ENCODE peak calls at places on chromosomes 5 and 9, in seven cellular contexts. Y is fibroblast of lung, T is Peyer's patch, Q is cardiac muscle cell, B is fibroblast of villous mesenchyme, M is HepG2, P is astrocyte of the cerebellum. I is an unnamed sample.

GRCh38 chr5:22063717-22064116 is 789.4 kb downstream of the CDH12 start:
- DNase-seq in Y (no peak), T (no peak), Q (no peak), B (no peak), M (no peak), P (no peak), I (no peak)

GRCh38 chr9:684055-684949 is 157.2 kb upstream of the DMRT1 start:
- DNase-seq in Y (peak), T (no peak), Q (peak), B (peak), M (no peak), P (no peak), I (no peak)

GRCh38 chr9:108691614-108692013 is 164.2 kb downstream of the ACTL7B start:
- DNase-seq in Y (no peak), T (peak), Q (no peak), B (no peak), M (peak), P (no peak), I (no peak)

GRCh38 chr5:37448941-37449340 is 69.8 kb downstream of the WDR70 start:
- DNase-seq in Y (peak), T (no peak), Q (peak), B (no peak), M (no peak), P (peak), I (no peak)

GRCh38 chr9:87884578-87885459 is 2.1 kb downstream of the SPATA31E1 start:
- DNase-seq in Y (no peak), T (peak), Q (no peak), B (no peak), M (no peak), P (no peak), I (no peak)

GRCh38 chr5:160931283-160931682 is 79.3 kb upstream of the ATP10B start:
- DNase-seq in Y (no peak), T (no peak), Q (no peak), B (no peak), M (no peak), P (no peak), I (no peak)

GRCh38 chr5:175288048-175288621 is 155.8 kb downstream of the DRD1 start:
- DNase-seq in Y (peak), T (no peak), Q (peak), B (peak), M (no peak), P (peak), I (no peak)

GRCh38 chr5:157137691-157138090 is 5.0 kb downstream of the MED7 start:
- DNase-seq in Y (no peak), T (no peak), Q (peak), B (peak), M (no peak), P (no peak), I (no peak)

GRCh38 chr5:146848133-146848532 is 30.4 kb downstream of the PPP2R2B start:
- DNase-seq in Y (no peak), T (no peak), Q (no peak), B (no peak), M (peak), P (no peak), I (no peak)

GRCh38 chr9:115671911-115672310 is 481.7 kb upstream of the PAPPA start:
- DNase-seq in Y (peak), T (no peak), Q (no peak), B (no peak), M (no peak), P (no peak), I (no peak)

GRCh38 chr5:44875661-44876250 is 67.0 kb downstream of the MRPS30 start:
- DNase-seq in Y (peak), T (no peak), Q (no peak), B (peak), M (peak), P (peak), I (no peak)

GRCh38 chr5:74556631-74557595 is 83.6 kb downstream of the ENC1 start:
- DNase-seq in Y (no peak), T (no peak), Q (peak), B (peak), M (no peak), P (no peak), I (no peak)

GRCh38 chr5:138503487-138504270 is 38.4 kb downstream of the EGR1 start:
- DNase-seq in Y (peak), T (no peak), Q (peak), B (peak), M (peak), P (peak), I (peak)

GRCh38 chr5:55276771-55277170 is 30.7 kb downstream of the DHX29 start:
- DNase-seq in Y (peak), T (no peak), Q (no peak), B (peak), M (no peak), P (no peak), I (no peak)

GRCh38 chr5:143214890-143215289 is 188.6 kb downstream of the NR3C1 start:
- DNase-seq in Y (no peak), T (no peak), Q (no peak), B (no peak), M (no peak), P (no peak), I (no peak)

GRCh38 chr9:84504360-84504759 is 163.8 kb upstream of the SLC28A3 start:
- DNase-seq in Y (peak), T (no peak), Q (no peak), B (no peak), M (no peak), P (no peak), I (no peak)

GRCh38 chr5:154788212-154788611 is 33.0 kb downstream of the LARP1 start:
- DNase-seq in Y (no peak), T (no peak), Q (peak), B (no peak), M (no peak), P (no peak), I (no peak)

GRCh38 chr9:129221979-129222635 is 44.0 kb upstream of the IER5L start:
- DNase-seq in Y (no peak), T (no peak), Q (no peak), B (no peak), M (no peak), P (no peak), I (no peak)

GRCh38 chr9:25129537-25129936 is 548.7 kb downstream of the TUSC1 start:
- DNase-seq in Y (no peak), T (no peak), Q (no peak), B (no peak), M (no peak), P (no peak), I (no peak)

GRCh38 chr5:114174837-114175236 is 187.0 kb upstream of the KCNN2 start:
- DNase-seq in Y (peak), T (no peak), Q (peak), B (peak), M (no peak), P (no peak), I (no peak)

GRCh38 chr9:85743290-85744128 is 1.8 kb upstream of the AGTPBP1 start:
- DNase-seq in Y (peak), T (no peak), Q (peak), B (peak), M (peak), P (peak), I (no peak)

GRCh38 chr5:170611446-170612088 is 107.7 kb downstream of the KCNIP1 start:
- DNase-seq in Y (no peak), T (no peak), Q (peak), B (no peak), M (no peak), P (no peak), I (no peak)

GRCh38 chr9:123686131-123686848 is 243.6 kb downstream of the DENND1A start:
- DNase-seq in Y (peak), T (no peak), Q (peak), B (peak), M (no peak), P (peak), I (peak)

GRCh38 chr5:65809817-65810531 is 88.0 kb downstream of the NLN start:
- DNase-seq in Y (peak), T (peak), Q (peak), B (peak), M (no peak), P (peak), I (peak)

GRCh38 chr9:71592400-71592799 is 175.9 kb downstream of the CEMIP2 start:
- DNase-seq in Y (peak), T (no peak), Q (no peak), B (no peak), M (no peak), P (no peak), I (no peak)

GRCh38 chr5:65816729-65817128 is 94.7 kb downstream of the NLN start:
- DNase-seq in Y (no peak), T (no peak), Q (no peak), B (peak), M (no peak), P (no peak), I (no peak)

GRCh38 chr9:108933231-108933630 is 693 bp downstream of the ELP1 start:
- DNase-seq in Y (peak), T (no peak), Q (peak), B (peak), M (no peak), P (no peak), I (no peak)

GRCh38 chr9:38713426-38713825 is 6.5 kb downstream of the FAM240B start:
- DNase-seq in Y (peak), T (no peak), Q (peak), B (peak), M (no peak), P (peak), I (no peak)

GRCh38 chr9:110329676-110330235 is 7.9 kb downstream of the TXNDC8 start:
- DNase-seq in Y (no peak), T (no peak), Q (no peak), B (no peak), M (no peak), P (no peak), I (peak)

GRCh38 chr5:172114875-172115422 is 73.1 kb downstream of the STK10 start:
- DNase-seq in Y (no peak), T (no peak), Q (no peak), B (no peak), M (no peak), P (no peak), I (no peak)

GRCh38 chr5:157718529-157718928 is 12.7 kb upstream of the THG1L start:
- DNase-seq in Y (peak), T (no peak), Q (peak), B (peak), M (peak), P (peak), I (no peak)

GRCh38 chr5:17343675-17344074 is 126.2 kb downstream of the BASP1 start:
- DNase-seq in Y (peak), T (no peak), Q (peak), B (peak), M (no peak), P (peak), I (no peak)

GRCh38 chr9:95854386-95855015 is 21.0 kb upstream of the ERCC6L2 start:
- DNase-seq in Y (peak), T (no peak), Q (peak), B (peak), M (no peak), P (peak), I (no peak)

GRCh38 chr9:3858961-3859360 is 333.2 kb upstream of the RFX3 start:
- DNase-seq in Y (peak), T (no peak), Q (no peak), B (peak), M (no peak), P (no peak), I (no peak)

GRCh38 chr5:176416123-176416924 is at the start of gene CLTB:
- DNase-seq in Y (peak), T (peak), Q (peak), B (peak), M (peak), P (peak), I (peak)
- TF ChIP-seq CTCF in Y (peak), T (peak), Q (peak), B (peak), M (peak), P (peak), I (peak)

GRCh38 chr5:149794338-149795023 is 64.4 kb downstream of the PPARGC1B start:
- DNase-seq in Y (no peak), T (no peak), Q (no peak), B (no peak), M (no peak), P (no peak), I (no peak)

GRCh38 chr5:149790276-149790675 is 60.2 kb downstream of the PPARGC1B start:
- DNase-seq in Y (no peak), T (peak), Q (no peak), B (no peak), M (no peak), P (no peak), I (no peak)

GRCh38 chr5:149791881-149792280 is 61.8 kb downstream of the PPARGC1B start:
- DNase-seq in Y (no peak), T (peak), Q (no peak), B (no peak), M (no peak), P (no peak), I (no peak)

GRCh38 chr5:149792963-149793362 is 62.9 kb downstream of the PPARGC1B start:
- DNase-seq in Y (no peak), T (peak), Q (no peak), B (no peak), M (no peak), P (no peak), I (no peak)

DNA sequence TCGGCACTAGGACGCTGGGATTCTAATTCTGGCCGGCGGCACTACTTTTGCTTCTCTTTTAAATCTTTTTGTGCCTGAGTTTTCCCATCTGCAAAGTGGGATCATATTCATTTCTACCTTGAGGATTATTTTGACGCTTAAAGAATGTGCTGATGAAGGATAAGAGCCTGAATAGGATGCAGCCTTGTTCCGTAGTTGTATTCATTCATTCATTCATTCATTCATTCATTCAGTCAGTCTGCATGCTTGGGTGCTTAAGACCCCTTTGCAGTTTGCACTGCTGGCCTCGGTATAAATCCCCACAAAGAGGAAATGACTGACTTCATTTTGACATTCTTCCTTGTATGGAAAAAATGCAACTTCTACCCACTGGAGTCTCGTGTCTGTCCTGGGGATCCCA is 62.4 kb downstream of the PPARGC1B start:
- DNase-seq in Y (no peak), T (no peak), Q (no peak), B (no peak), M (no peak), P (no peak), I (no peak)
- H3K4me3 ChIP-seq in Y (no peak), T (no peak), Q (no peak), B (no peak), M (no peak), P (no peak), I (no peak)

GRCh38 chr5:77438057-77438456 is 54.1 kb downstream of the WDR41 start:
- DNase-seq in Y (no peak), T (no peak), Q (no peak), B (no peak), M (no peak), P (no peak), I (no peak)

GRCh38 chr5:77431719-77432118 is 60.4 kb downstream of the WDR41 start:
- DNase-seq in Y (no peak), T (no peak), Q (no peak), B (no peak), M (no peak), P (no peak), I (no peak)

GRCh38 chr5:77431286-77431685 is 60.8 kb downstream of the WDR41 start:
- DNase-seq in Y (peak), T (no peak), Q (no peak), B (peak), M (no peak), P (peak), I (no peak)

DNA sequence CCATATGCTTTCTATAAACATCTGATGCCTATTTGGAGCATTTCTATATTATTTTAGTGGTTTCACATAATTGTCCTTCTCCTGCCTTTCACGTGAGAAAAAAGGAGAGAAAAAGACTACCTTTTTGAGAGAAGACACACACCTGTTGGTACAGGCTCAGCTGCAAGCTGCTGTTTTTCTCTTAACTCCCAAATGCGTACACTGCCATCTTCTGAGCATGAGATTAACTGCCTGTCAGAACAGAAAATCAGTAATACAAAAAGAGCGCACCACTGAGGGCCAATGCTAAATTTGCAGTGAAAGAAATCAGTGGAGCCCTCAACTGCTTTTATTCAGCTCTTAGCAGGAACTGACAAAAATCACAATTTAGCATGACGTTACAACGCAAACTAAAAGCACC is 54.9 kb downstream of the WDR41 start:
- DNase-seq in Y (no peak), T (no peak), Q (peak), B (no peak), M (peak), P (no peak), I (peak)
- TF ChIP-seq CTCF in Y (no peak), T (no peak), Q (no peak), B (no peak), M (peak), P (no peak), I (peak)

DNA sequence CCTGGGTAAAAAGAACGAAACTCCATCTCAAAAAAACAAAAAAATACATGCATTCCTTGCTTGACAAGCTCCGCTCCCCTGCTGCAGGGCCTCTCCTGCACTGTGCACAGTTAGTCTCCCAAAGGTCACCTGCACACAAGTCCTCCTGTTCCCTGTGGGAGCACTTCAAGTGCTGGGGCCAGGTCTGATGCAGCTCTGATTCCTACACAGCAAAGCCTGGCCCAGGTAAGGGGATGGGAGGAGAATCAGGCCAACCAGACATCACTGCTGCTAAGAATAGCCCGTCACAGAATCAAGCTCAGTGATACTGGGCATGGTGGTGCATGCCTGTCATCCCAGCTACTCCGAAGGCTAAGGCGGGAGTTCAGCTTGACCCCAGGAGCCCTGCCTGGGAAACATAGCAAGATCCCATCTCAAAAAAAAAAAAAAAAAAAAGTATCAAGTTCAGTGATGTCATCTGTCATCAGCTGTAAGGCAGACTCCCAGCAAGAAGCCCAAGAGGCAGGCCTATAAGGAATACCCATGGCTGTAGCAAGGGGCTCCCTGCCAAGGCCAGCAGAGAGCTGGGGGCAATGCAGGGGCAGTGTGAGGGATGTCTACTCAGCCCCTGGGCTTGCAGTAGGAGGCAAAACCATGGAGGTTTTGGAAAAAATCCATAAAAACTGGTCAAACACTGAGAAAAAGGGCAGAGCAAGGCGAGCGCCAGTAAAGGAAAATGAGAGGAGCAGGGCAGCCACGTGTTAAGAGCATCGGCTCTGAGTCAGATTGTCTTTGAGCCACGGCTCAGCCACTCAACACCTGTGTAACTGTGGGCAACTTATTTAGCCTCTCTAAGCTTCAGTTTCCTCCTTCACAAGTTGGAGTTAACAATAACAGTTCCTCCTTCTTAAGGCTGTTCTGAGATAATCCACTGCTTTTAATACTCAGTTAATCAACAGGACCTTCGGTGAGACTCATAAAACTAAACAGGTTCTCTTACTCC is 3.2 kb downstream of the TPM2 start:
- DNase-seq in Y (peak), T (no peak), Q (peak), B (peak), M (no peak), P (no peak), I (no peak)
- H3K4me3 ChIP-seq in Y (peak), T (no peak), Q (no peak), B (peak), M (no peak), P (peak), I (no peak)